ENCODE peak calls at places on chromosomes 7 and 10, in five cellular contexts. O is GM23248, V is pancreas, M is suprapubic skin, J is stomach. Z is an unnamed sample.

GRCh38 chr10:132574783-132575319 is 37.3 kb downstream of the INPP5A start:
- DNase-seq in M (peak), J (no peak), V (peak), O (no peak), Z (no peak)

GRCh38 chr10:5608608-5609270 is 57.7 kb downstream of the ASB13 start:
- DNase-seq in O (no peak), V (no peak), M (no peak), J (no peak), Z (no peak)

GRCh38 chr7:138089080-138089901 is 13.0 kb downstream of the AKR1D1 start:
- DNase-seq in M (no peak), V (no peak), J (no peak), O (peak), Z (no peak)

GRCh38 chr7:43905954-43906326 is 456 bp downstream of the URGCP start:
- DNase-seq in O (peak), V (peak), M (no peak), J (peak), Z (no peak)

GRCh38 chr10:133292919-133293809 is 15.5 kb downstream of the TUBGCP2 start:
- DNase-seq in M (no peak), J (no peak), O (peak), V (no peak), Z (no peak)

GRCh38 chr10:47042199-47042473 is 130.9 kb downstream of the PTPN20 start:
- DNase-seq in M (no peak), J (no peak), O (no peak), V (no peak), Z (no peak)

GRCh38 chr10:110175406-110175805 is 32.0 kb upstream of the MXI1 start:
- DNase-seq in J (peak), M (no peak), O (peak), V (no peak), Z (peak)

GRCh38 chr10:128186959-128187787 is 61.0 kb upstream of the MKI67 start:
- DNase-seq in J (no peak), V (no peak), O (no peak), M (no peak), Z (no peak)

GRCh38 chr7:108308913-108309312 is 147.3 kb downstream of the NRCAM start:
- DNase-seq in V (no peak), M (no peak), O (peak), J (no peak), Z (no peak)

GRCh38 chr7:27122075-27122910 is 8.3 kb downstream of the HOXA4 start:
- DNase-seq in M (no peak), V (no peak), O (no peak), J (no peak), Z (no peak)

GRCh38 chr10:75532253-75532924 is 101.0 kb downstream of the LRMDA start:
- DNase-seq in M (no peak), J (no peak), V (no peak), O (peak), Z (no peak)

GRCh38 chr10:126101744-126102143 is 205.4 kb downstream of the FANK1 start:
- DNase-seq in M (no peak), O (no peak), J (no peak), V (no peak), Z (no peak)

GRCh38 chr10:84256510-84257342 is 11.9 kb downstream of the RGR start:
- DNase-seq in J (peak), M (no peak), O (peak), V (peak), Z (peak)

GRCh38 chr7:77696643-77697534 is 630 bp downstream of the RSBN1L start:
- DNase-seq in V (peak), M (peak), J (peak), O (peak), Z (peak)

GRCh38 chr10:43223056-43223455 is 43.8 kb downstream of the RASGEF1A start:
- DNase-seq in M (no peak), J (no peak), V (no peak), O (no peak), Z (no peak)

GRCh38 chr7:131381069-131381838 is 53.6 kb downstream of the MKLN1 start:
- DNase-seq in J (no peak), O (peak), M (no peak), V (no peak), Z (no peak)

GRCh38 chr7:102933763-102934162 is 21.0 kb downstream of the LRRC17 start:
- DNase-seq in O (peak), J (peak), V (peak), M (peak), Z (peak)

GRCh38 chr7:157515342-157516041 is 178.7 kb downstream of the DNAJB6 start:
- DNase-seq in M (no peak), O (no peak), V (no peak), J (peak), Z (no peak)

GRCh38 chr10:59807629-59808620 is 54.7 kb upstream of the MRLN start:
- DNase-seq in M (no peak), O (no peak), J (no peak), V (no peak), Z (peak)

DNA sequence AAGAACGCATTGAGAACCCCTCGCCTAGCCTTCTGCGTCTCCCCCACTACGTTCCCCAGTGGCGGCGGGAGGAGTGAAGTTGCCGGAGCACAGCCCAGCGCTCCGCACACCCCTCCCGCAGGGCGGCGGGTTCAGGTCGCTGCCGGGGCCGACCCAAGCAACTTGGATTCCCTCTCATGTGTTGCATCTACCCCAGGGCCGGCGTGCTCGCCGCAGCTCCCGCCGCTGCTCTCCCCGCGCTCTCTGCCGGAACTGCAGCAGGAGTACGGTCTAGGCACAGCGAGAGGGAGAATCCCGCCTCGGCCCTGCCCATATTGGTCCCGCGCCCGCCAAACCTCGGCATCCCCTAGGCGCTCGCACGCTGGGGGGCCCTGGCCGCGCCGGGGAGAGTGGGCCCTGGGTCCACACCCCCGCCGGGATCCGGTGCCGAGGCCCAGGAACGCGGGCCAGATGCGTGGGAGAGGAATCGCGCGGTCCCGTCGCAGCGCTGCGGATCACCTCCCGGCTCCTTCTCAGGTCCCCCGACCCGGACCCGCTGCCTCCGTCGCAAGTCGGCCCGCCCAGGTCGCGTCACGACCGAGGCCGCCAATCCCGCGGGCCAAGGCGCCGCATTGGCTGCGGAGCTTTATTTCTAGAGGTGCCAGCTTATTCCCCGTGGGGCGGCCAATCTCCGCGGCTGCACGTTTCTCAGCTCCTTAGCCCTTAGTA is 648 bp upstream of the TMEM243 start:
- DNase-seq in V (peak), M (peak), J (peak), O (peak), Z (peak)
- H3K27ac ChIP-seq in V (peak), M (peak), J (peak), O (peak), Z (peak)

GRCh38 chr7:150406565-150407421 is 27.7 kb downstream of the ZNF775 start:
- DNase-seq in V (no peak), O (peak), J (no peak), M (peak), Z (no peak)
- H3K4me3 ChIP-seq in V (peak), O (peak), J (peak), M (peak), Z (no peak)

DNA sequence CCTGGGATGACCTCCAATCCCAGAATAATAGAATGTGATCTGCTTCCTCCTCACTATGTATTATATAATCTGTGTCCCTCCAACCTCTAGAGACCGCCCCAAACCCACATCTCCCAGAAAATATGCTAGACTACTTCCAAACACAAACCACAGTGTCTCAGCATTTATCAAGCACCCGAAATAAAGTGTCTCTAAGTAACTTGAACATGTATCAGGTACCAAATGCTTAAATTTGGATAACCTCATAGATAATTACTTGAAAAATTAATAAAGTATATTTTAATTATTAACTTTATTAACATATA is 16.1 kb downstream of the LYZL1 start:
- DNase-seq in M (no peak), J (no peak), O (no peak), V (no peak), Z (no peak)
- H3K27ac ChIP-seq in M (no peak), J (no peak), O (no peak), V (no peak), Z (no peak)

DNA sequence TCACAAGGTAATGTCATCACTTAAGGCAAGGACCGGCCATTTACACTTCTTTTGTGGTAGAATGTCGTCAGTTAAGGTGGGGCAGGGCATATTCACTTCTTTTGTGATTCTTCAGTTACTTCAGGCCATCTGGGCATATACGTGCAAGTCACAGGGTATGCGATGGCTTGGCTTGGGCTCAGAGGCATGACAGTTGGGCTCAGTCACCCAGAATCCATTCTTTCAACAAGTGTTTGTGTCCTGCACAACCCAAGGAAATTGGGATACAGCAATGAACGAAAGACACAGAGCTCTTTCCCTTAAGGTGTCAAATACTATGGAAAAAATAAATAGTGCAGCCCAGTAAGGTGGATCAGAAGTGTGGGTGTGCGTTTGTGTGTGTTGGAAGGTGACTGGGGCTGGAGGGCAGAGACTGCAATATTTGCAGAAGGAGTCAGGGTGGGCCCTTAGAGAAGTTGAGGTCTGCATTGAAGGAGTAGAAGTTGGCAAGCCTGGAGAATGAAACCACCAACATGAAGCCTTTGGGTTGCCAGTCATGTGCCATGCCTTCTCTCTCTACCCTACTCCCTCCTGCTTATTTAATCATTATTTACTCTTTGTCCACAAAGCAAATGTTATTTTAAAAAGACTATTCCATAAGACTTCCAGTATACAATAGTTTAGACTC is 222.8 kb upstream of the PRKCQ start:
- DNase-seq in V (no peak), M (no peak), J (no peak), O (no peak), Z (no peak)
- H3K4me3 ChIP-seq in V (no peak), M (no peak), J (no peak), O (no peak), Z (no peak)